ENCODE peak calls at places on chromosomes 3 and 15, in seven cellular contexts. B is uterus, P is transverse colon, X is breast epithelium, M is endothelial cell of umbilical vein, L is sigmoid colon, Y is GM12892. F is an unnamed sample.

GRCh38 chr3:94615275-94616065 is 552.6 kb downstream of the NSUN3 start:
- DNase-seq in B (no peak), P (no peak), X (no peak), M (no peak), L (no peak), Y (no peak), F (no peak)

GRCh38 chr3:111864821-111865656 is 6.0 kb downstream of the PHLDB2 start:
- DNase-seq in B (peak), P (no peak), X (no peak), M (peak), L (no peak), Y (no peak), F (no peak)

GRCh38 chr15:78978601-78979179 is 33.8 kb upstream of the CTSH start:
- DNase-seq in B (no peak), P (no peak), X (no peak), M (no peak), L (no peak), Y (no peak), F (no peak)

GRCh38 chr15:72285927-72286516 is 13.7 kb upstream of the PARP6 start:
- DNase-seq in B (no peak), P (peak), X (no peak), M (peak), L (no peak), Y (no peak), F (peak)

GRCh38 chr3:10338164-10338470 is 17.2 kb upstream of the SEC13 start:
- DNase-seq in B (no peak), P (no peak), X (no peak), M (no peak), L (no peak), Y (no peak), F (no peak)

GRCh38 chr3:138381413-138381901 is 33.1 kb downstream of the MRAS start:
- DNase-seq in B (peak), P (no peak), X (no peak), M (no peak), L (peak), Y (no peak), F (no peak)

GRCh38 chr3:45143673-45144670 is 2.2 kb downstream of the CDCP1 start:
- DNase-seq in B (no peak), P (no peak), X (no peak), M (no peak), L (no peak), Y (no peak), F (no peak)

GRCh38 chr15:35910227-35910626 is 364.3 kb upstream of the DPH6 start:
- DNase-seq in B (no peak), P (no peak), X (no peak), M (no peak), L (no peak), Y (no peak), F (no peak)

GRCh38 chr3:186255703-186256331 is 106.2 kb downstream of the DGKG start:
- DNase-seq in B (no peak), P (peak), X (no peak), M (no peak), L (no peak), Y (no peak), F (no peak)

GRCh38 chr15:75214293-75215096 is 12.8 kb downstream of the C15orf39 start:
- DNase-seq in B (no peak), P (no peak), X (no peak), M (no peak), L (no peak), Y (no peak), F (no peak)

GRCh38 chr3:189229421-189229820 is 57.6 kb downstream of the TPRG1 start:
- DNase-seq in B (no peak), P (no peak), X (no peak), M (no peak), L (no peak), Y (no peak), F (no peak)

GRCh38 chr15:56749982-56750381 is 16.7 kb upstream of the ZNF280D start:
- DNase-seq in B (no peak), P (no peak), X (no peak), M (no peak), L (no peak), Y (no peak), F (no peak)

GRCh38 chr3:95939235-95939824 is 875.1 kb upstream of the EPHA6 start:
- DNase-seq in B (no peak), P (no peak), X (no peak), M (no peak), L (no peak), Y (no peak), F (no peak)

GRCh38 chr15:82995076-82995475 is 9.1 kb downstream of the RAMAC start:
- DNase-seq in B (no peak), P (no peak), X (no peak), M (no peak), L (no peak), Y (no peak), F (no peak)

GRCh38 chr3:44952689-44953088 is 23.3 kb downstream of the ZDHHC3 start:
- DNase-seq in B (no peak), P (no peak), X (no peak), M (no peak), L (no peak), Y (no peak), F (no peak)

GRCh38 chr3:168457973-168458539 is 362.3 kb upstream of the GOLIM4 start:
- DNase-seq in B (no peak), P (no peak), X (no peak), M (no peak), L (no peak), Y (no peak), F (no peak)

GRCh38 chr15:85329561-85330421 is 50.6 kb upstream of the AKAP13 start:
- DNase-seq in B (no peak), P (peak), X (no peak), M (no peak), L (no peak), Y (peak), F (no peak)

GRCh38 chr3:52240059-52240885 is 1.3 kb upstream of the TWF2 start:
- DNase-seq in B (peak), P (peak), X (no peak), M (no peak), L (peak), Y (no peak), F (peak)

GRCh38 chr3:33425456-33425855 is 14.7 kb downstream of the UBP1 start:
- DNase-seq in B (no peak), P (no peak), X (no peak), M (no peak), L (no peak), Y (no peak), F (no peak)

GRCh38 chr3:107846282-107846852 is 244.5 kb downstream of the CD47 start:
- DNase-seq in B (peak), P (peak), X (peak), M (peak), L (peak), Y (no peak), F (peak)

DNA sequence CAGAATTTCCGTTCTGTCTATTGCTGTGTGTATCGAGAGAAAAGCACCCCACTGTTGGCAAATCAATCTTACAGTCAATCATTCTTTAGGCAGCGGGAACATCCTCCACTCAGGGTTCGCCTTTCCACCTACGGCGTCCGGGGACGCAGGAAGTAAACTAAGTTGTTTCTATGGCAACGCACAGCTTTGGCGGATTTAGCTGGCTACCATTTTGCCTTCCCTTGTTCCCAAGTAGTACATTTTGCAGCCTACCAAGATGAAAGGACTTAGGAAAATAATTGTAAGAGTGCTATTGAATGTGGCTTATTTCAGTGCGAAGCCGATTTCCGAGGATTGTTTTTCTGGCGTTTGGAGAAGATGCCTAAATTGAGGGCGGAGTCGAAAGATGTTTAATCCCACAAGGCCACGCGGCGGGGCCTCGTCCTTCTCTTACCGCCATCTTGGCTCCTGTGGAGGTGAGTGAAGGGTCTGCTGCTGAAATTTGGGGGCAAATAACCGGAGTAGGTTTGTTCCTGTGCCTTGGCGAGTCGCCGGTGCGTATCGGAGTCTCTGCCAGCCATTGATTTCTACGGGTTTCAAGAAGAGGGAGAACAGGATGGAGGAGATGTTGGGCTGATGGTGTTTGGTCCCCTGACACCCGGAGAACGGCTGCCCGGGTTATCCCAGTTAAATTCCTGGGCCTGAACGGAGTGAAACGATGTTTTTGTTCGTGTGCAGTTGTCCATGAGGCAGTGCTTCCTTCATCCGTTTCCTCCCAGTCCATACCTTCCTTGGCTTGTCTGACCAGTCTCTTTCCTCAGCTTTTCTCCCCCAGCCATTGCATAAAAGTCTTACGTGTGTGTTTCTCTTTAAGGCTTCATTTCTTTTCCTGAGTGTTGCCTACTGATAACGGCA is at the start of gene RPL35A:
- DNase-seq in B (peak), P (peak), X (peak), M (peak), L (peak), Y (peak), F (peak)
- TF ChIP-seq POLR2A in B (peak), P (peak), X (peak), M (peak), L (peak), Y (peak), F (peak)

DNA sequence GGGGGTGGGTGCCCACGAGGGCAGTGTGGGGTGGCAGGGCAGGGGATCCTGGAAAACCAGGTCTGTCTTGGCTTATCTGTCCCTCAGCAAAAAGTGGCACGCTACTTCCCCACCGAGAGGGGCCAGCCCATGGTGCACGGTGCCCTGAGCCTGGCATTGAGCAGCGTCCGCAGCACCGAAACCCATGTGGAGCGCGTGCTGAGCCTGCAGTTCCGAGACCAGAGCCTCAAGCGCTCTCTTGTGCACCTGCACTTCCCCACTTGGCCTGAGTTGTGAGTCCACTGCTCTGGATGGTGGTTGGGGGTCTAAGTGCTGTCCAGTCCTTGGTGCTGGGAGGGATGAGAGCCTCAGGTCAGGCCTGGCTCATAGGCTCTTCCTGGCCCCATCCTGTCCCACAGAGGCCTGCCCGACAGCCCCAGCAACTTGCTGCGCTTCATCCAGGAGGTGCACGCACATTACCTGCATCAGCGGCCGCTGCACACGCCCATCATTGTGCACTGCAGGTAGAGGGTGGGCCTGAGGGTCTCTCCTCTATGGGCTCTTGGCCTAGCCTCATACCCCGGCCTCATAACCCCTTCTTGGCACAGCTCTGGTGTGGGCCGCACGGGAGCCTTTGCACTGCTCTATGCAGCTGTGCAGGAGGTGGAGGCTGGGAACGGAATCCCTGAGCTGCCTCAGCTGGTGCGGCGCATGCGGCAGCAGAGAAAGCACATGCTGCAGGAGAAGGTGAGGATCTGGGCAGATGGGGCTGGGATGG is 31.1 kb downstream of the PTPN23 start:
- DNase-seq in B (no peak), P (no peak), X (no peak), M (no peak), L (peak), Y (no peak), F (no peak)
- TF ChIP-seq POLR2A in B (no peak), P (no peak), X (no peak), M (peak), L (no peak), Y (no peak), F (no peak)

GRCh38 chr3:141456328-141456689 is 30.5 kb upstream of the RASA2 start:
- DNase-seq in B (no peak), P (no peak), X (no peak), M (no peak), L (no peak), Y (no peak), F (no peak)

GRCh38 chr3:141458937-141459510 is 27.8 kb upstream of the RASA2 start:
- DNase-seq in B (no peak), P (no peak), X (no peak), M (no peak), L (no peak), Y (no peak), F (no peak)

GRCh38 chr3:141457624-141458236 is 29.1 kb upstream of the RASA2 start:
- DNase-seq in B (no peak), P (no peak), X (no peak), M (no peak), L (no peak), Y (no peak), F (no peak)

GRCh38 chr3:141462176-141462859 is 24.5 kb upstream of the RASA2 start:
- DNase-seq in B (no peak), P (no peak), X (no peak), M (no peak), L (no peak), Y (no peak), F (no peak)

GRCh38 chr3:141460097-141460704 is 26.6 kb upstream of the RASA2 start:
- DNase-seq in B (peak), P (peak), X (peak), M (peak), L (peak), Y (peak), F (peak)
- TF ChIP-seq POLR2A in B (no peak), P (no peak), X (no peak), M (no peak), L (no peak), Y (no peak), F (no peak)

DNA sequence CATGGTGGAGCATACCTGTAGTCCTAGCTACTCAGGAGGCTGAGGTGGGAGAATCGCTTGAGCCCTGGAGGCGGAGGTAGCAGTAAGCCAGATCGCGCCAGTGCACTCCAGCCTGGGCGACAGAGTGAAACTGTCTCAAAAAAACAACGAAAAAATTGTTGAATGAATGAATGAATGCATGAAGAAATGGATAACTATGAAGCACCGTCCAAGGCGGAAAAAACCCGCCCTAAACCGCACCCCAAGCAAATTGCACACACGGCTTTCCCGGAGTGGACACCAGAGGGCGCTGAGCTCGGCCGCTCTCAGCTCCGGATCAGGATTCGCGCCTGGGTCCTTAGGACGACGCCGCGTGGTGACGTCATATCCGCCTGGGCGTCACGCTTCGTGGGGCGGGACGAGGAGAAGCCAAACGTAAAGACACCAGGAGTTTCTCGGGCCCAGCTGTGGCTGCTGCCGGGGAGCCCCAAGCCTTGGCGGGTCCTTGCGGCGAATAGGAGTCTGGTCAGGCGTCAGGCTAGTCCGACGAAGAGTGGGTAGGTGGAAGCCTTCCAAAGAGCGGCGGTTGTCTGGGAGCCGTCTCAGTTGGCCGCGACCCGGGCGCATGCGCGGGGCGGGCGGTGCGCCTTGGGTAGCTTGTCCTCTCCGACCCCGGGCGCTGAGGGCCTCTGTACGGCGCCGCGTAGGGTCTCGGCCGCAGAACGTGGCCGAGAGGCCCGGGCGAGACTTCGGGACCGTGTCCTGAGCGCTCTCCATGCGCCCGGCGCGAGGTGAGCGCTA is at the start of the genes HTD2 and RPP14:
- DNase-seq in B (peak), P (peak), X (peak), M (peak), L (peak), Y (peak), F (peak)
- TF ChIP-seq POLR2A in B (peak), P (peak), X (peak), M (peak), L (peak), Y (peak), F (peak)

DNA sequence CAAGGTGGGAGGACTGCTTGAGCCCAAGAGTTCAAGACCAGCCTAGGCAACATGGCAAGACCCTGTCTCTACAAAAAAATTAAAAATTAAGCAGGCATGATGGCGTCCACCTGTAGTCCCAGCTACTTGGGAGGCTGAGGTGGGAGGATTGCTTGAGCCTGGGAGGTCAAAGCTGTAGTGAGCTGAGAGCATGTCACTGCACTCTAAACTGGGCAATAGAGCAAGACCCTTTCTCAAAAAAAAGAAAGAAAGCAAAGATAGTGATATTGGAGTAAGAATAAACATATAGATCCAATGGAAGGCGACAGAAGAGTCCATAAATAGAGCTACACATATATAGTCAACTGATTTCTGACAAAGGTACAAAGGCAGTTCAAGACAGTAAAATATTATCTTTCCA is 21.3 kb upstream of the ANKRD28 start:
- DNase-seq in B (no peak), P (no peak), X (no peak), M (no peak), L (no peak), Y (no peak), F (no peak)
- TF ChIP-seq POLR2A in B (no peak), P (no peak), X (no peak), M (no peak), L (no peak), Y (no peak), F (no peak)

GRCh38 chr3:12966847-12967750 is 106.1 kb downstream of the IQSEC1 start:
- DNase-seq in B (no peak), P (peak), X (no peak), M (peak), L (no peak), Y (peak), F (no peak)
- TF ChIP-seq POLR2A in B (peak), P (peak), X (no peak), M (peak), L (no peak), Y (no peak), F (peak)

F was measured in H54.